ENCODE peak calls at places on chromosomes 3 and 15, in seven cellular contexts. C is Right ventricle myocardium superior; S is stimulated activated naive B cell treated with anti-CD40 and anti-IgM and Interleukin-4, amounts not matched to agents 10 μg/mL and 1 μg/mL and 100 μg/mL, for 72 hours; X is ELF-1; Y is BE2C; W is NCI-H526 treated with DMSO at 0.1 percent for 48 hours; P is activated naive CD8-positive, alpha-beta T cell treated with anti-CD3 and anti-CD28 coated beads, Interleukin-2, amount 50 U/mL, for 24 hours. U is an unnamed sample.

GRCh38 chr3:190192807-190193206 is 72.1 kb upstream of the P3H2 start:
- DNase-seq in C (no peak), S (no peak), X (no peak), Y (no peak), W (no peak), P (no peak), U (no peak)

GRCh38 chr3:190321789-190322603 is at the start of gene CLDN1:
- DNase-seq in C (peak), S (peak), X (peak), Y (peak), W (peak), P (peak), U (peak)

GRCh38 chr3:3799173-3800075 is at the start of gene LRRN1:
- DNase-seq in C (peak), S (peak), X (no peak), Y (no peak), W (peak), P (peak), U (no peak)

GRCh38 chr15:90143176-90143655 is 40.9 kb upstream of the IDH2 start:
- DNase-seq in C (peak), S (peak), X (peak), Y (peak), W (peak), P (peak), U (peak)

GRCh38 chr3:31055757-31056156 is 161.3 kb upstream of the GADL1 start:
- DNase-seq in C (no peak), S (no peak), X (no peak), Y (no peak), W (no peak), P (no peak), U (no peak)

GRCh38 chr3:42946050-42946449 is 33.1 kb upstream of the GASK1A start:
- DNase-seq in C (no peak), S (no peak), X (no peak), Y (no peak), W (no peak), P (no peak), U (no peak)

GRCh38 chr15:51751687-51752683 is 588 bp downstream of the TMOD2 start:
- DNase-seq in C (peak), S (no peak), X (peak), Y (peak), W (peak), P (peak), U (peak)

GRCh38 chr15:44183363-44183762 is 11.7 kb downstream of the FRMD5 start:
- DNase-seq in C (no peak), S (no peak), X (no peak), Y (no peak), W (no peak), P (no peak), U (no peak)

GRCh38 chr15:77759896-77760592 is 127.3 kb upstream of the LINGO1 start:
- DNase-seq in C (no peak), S (no peak), X (no peak), Y (no peak), W (no peak), P (no peak), U (no peak)

GRCh38 chr3:45929042-45929679 is 14.1 kb upstream of the CXCR6 start:
- DNase-seq in C (peak), S (peak), X (peak), Y (peak), W (no peak), P (peak), U (peak)

GRCh38 chr3:142053835-142054234 is 95.5 kb downstream of the TFDP2 start:
- DNase-seq in C (no peak), S (no peak), X (no peak), Y (no peak), W (no peak), P (no peak), U (no peak)

GRCh38 chr3:122021811-122022401 is at the start of gene ILDR1:
- DNase-seq in C (no peak), S (no peak), X (peak), Y (no peak), W (peak), P (no peak), U (peak)

GRCh38 chr3:13663781-13664535 is 115.0 kb downstream of the FBLN2 start:
- DNase-seq in C (no peak), S (no peak), X (no peak), Y (no peak), W (no peak), P (no peak), U (no peak)

GRCh38 chr15:60972301-60972700 is 256.8 kb downstream of the RORA start:
- DNase-seq in C (no peak), S (no peak), X (no peak), Y (no peak), W (no peak), P (no peak), U (no peak)

GRCh38 chr3:1969269-1969668 is 129.4 kb upstream of the CNTN4 start:
- DNase-seq in C (no peak), S (no peak), X (no peak), Y (no peak), W (no peak), P (no peak), U (no peak)

GRCh38 chr3:138202945-138203701 is 16.0 kb downstream of the ARMC8 start:
- DNase-seq in C (no peak), S (no peak), X (no peak), Y (no peak), W (no peak), P (no peak), U (no peak)

GRCh38 chr3:12194669-12195161 is 36.0 kb upstream of the TIMP4 start:
- DNase-seq in C (no peak), S (no peak), X (peak), Y (no peak), W (no peak), P (peak), U (peak)

GRCh38 chr3:124620600-124621063 is 109.6 kb upstream of the UMPS start:
- DNase-seq in C (no peak), S (peak), X (peak), Y (peak), W (no peak), P (peak), U (peak)